ENCODE peak calls at places on chromosomes 7 and 10, in six cellular contexts. One of them, this sample, is unnamed.

GRCh38 chr7:66246549-66247171 is 41.5 kb downstream of the TPST1 start:
- DNase-seq in tibial artery: no peak
- DNase-seq in transverse colon: no peak
- DNase-seq in pancreas: no peak
- DNase-seq in neural progenitor cell: peak; percentile 56
- DNase-seq in heart left ventricle: no peak
- DNase-seq in this sample: no peak

GRCh38 chr7:129433823-129434171 is 435 bp upstream of the STRIP2 start:
- DNase-seq in tibial artery: no peak
- DNase-seq in transverse colon: no peak
- DNase-seq in pancreas: no peak
- DNase-seq in neural progenitor cell: peak; percentile 86
- DNase-seq in heart left ventricle: no peak
- DNase-seq in this sample: no peak

GRCh38 chr7:143936087-143937009 is 1.3 kb downstream of the OR2F2 start:
- DNase-seq in tibial artery: no peak
- DNase-seq in transverse colon: no peak
- DNase-seq in pancreas: no peak
- DNase-seq in neural progenitor cell: no peak
- DNase-seq in heart left ventricle: no peak
- DNase-seq in this sample: no peak

GRCh38 chr10:132575320-132576201 is 38.0 kb downstream of the INPP5A start:
- DNase-seq in tibial artery: peak; percentile 90
- DNase-seq in transverse colon: no peak
- DNase-seq in pancreas: no peak
- DNase-seq in neural progenitor cell: no peak
- DNase-seq in heart left ventricle: no peak
- DNase-seq in this sample: no peak

GRCh38 chr7:136114966-136115762 is 138.0 kb upstream of the MTPN start:
- DNase-seq in tibial artery: no peak
- DNase-seq in transverse colon: peak; percentile 28
- DNase-seq in pancreas: peak; percentile 54
- DNase-seq in neural progenitor cell: peak; percentile 67
- DNase-seq in heart left ventricle: peak; percentile 58
- DNase-seq in this sample: peak; percentile 21

GRCh38 chr7:44305564-44306507 is 19.6 kb downstream of the CAMK2B start:
- DNase-seq in tibial artery: peak; percentile 50
- DNase-seq in transverse colon: no peak
- DNase-seq in pancreas: no peak
- DNase-seq in neural progenitor cell: no peak
- DNase-seq in heart left ventricle: no peak
- DNase-seq in this sample: no peak

GRCh38 chr7:33418251-33418701 is 288.9 kb downstream of the BBS9 start:
- DNase-seq in tibial artery: no peak
- DNase-seq in transverse colon: no peak
- DNase-seq in pancreas: no peak
- DNase-seq in neural progenitor cell: peak; percentile 68
- DNase-seq in heart left ventricle: no peak
- DNase-seq in this sample: no peak

GRCh38 chr7:32891800-32892520 is 400 bp upstream of the KBTBD2 start:
- DNase-seq in tibial artery: peak; percentile 99
- DNase-seq in transverse colon: peak; percentile 97
- DNase-seq in pancreas: peak; percentile 94
- DNase-seq in neural progenitor cell: peak; percentile 97
- DNase-seq in heart left ventricle: peak; percentile 99
- DNase-seq in this sample: peak; percentile 96

GRCh38 chr10:76550806-76551205 is 1086.8 kb downstream of the KCNMA1 start:
- DNase-seq in tibial artery: no peak
- DNase-seq in transverse colon: peak; percentile 10
- DNase-seq in pancreas: no peak
- DNase-seq in neural progenitor cell: no peak
- DNase-seq in heart left ventricle: no peak
- DNase-seq in this sample: no peak

GRCh38 chr10:119308089-119308488 is 100.7 kb downstream of the GRK5 start:
- DNase-seq in tibial artery: no peak
- DNase-seq in transverse colon: no peak
- DNase-seq in pancreas: no peak
- DNase-seq in neural progenitor cell: no peak
- DNase-seq in heart left ventricle: peak; percentile 34
- DNase-seq in this sample: no peak

GRCh38 chr10:119308556-119309422 is 101.4 kb downstream of the GRK5 start:
- DNase-seq in tibial artery: no peak
- DNase-seq in transverse colon: no peak
- DNase-seq in pancreas: no peak
- DNase-seq in neural progenitor cell: peak; percentile 70
- DNase-seq in heart left ventricle: peak; percentile 48
- DNase-seq in this sample: no peak

GRCh38 chr10:119306964-119307363 is 99.6 kb downstream of the GRK5 start:
- DNase-seq in tibial artery: no peak
- DNase-seq in transverse colon: no peak
- DNase-seq in pancreas: no peak
- DNase-seq in neural progenitor cell: no peak
- DNase-seq in heart left ventricle: no peak
- DNase-seq in this sample: no peak

GRCh38 chr10:119310807-119311206 is 103.4 kb downstream of the GRK5 start:
- DNase-seq in tibial artery: no peak
- DNase-seq in transverse colon: no peak
- DNase-seq in pancreas: no peak
- DNase-seq in neural progenitor cell: no peak
- DNase-seq in heart left ventricle: peak; percentile 2
- DNase-seq in this sample: no peak

GRCh38 chr10:119309423-119309770 is 102.0 kb downstream of the GRK5 start:
- DNase-seq in tibial artery: no peak
- DNase-seq in transverse colon: no peak
- DNase-seq in pancreas: no peak
- DNase-seq in neural progenitor cell: no peak
- DNase-seq in heart left ventricle: no peak
- DNase-seq in this sample: no peak
- H3K4me1 ChIP-seq in tibial artery: peaks cover 32% of the 10 kb centered on the region
- H3K4me1 ChIP-seq in transverse colon: peaks cover 13% of the 10 kb centered on the region
- H3K4me1 ChIP-seq in pancreas: no peaks in the 10 kb centered on the region
- H3K4me1 ChIP-seq in neural progenitor cell: peaks cover 13% of the 10 kb centered on the region
- H3K4me1 ChIP-seq in heart left ventricle: peaks cover 73% of the 10 kb centered on the region
- H3K4me1 ChIP-seq in this sample: peaks cover 52% of the 10 kb centered on the region

GRCh38 chr10:70459061-70459770 is 17.7 kb upstream of the NODAL start:
- DNase-seq in tibial artery: peak; percentile 83
- DNase-seq in transverse colon: no peak
- DNase-seq in pancreas: no peak
- DNase-seq in neural progenitor cell: peak; percentile 42
- DNase-seq in heart left ventricle: no peak
- DNase-seq in this sample: no peak

GRCh38 chr10:70461397-70462348 is 16.9 kb upstream of the PALD1 start:
- DNase-seq in tibial artery: no peak
- DNase-seq in transverse colon: peak; percentile 62
- DNase-seq in pancreas: peak; percentile 62
- DNase-seq in neural progenitor cell: peak; percentile 77
- DNase-seq in heart left ventricle: no peak
- DNase-seq in this sample: peak; percentile 33

GRCh38 chr10:70458329-70459060 is 17.0 kb upstream of the NODAL start:
- DNase-seq in tibial artery: peak; percentile 95
- DNase-seq in transverse colon: peak; percentile 67
- DNase-seq in pancreas: peak; percentile 83
- DNase-seq in neural progenitor cell: peak; percentile 72
- DNase-seq in heart left ventricle: peak; percentile 90
- DNase-seq in this sample: no peak

GRCh38 chr10:70457759-70458305 is 16.4 kb upstream of the NODAL start:
- DNase-seq in tibial artery: no peak
- DNase-seq in transverse colon: no peak
- DNase-seq in pancreas: no peak
- DNase-seq in neural progenitor cell: no peak
- DNase-seq in heart left ventricle: no peak
- DNase-seq in this sample: no peak

GRCh38 chr10:70459771-70460490 is 18.4 kb upstream of the NODAL start:
- DNase-seq in tibial artery: no peak
- DNase-seq in transverse colon: no peak
- DNase-seq in pancreas: no peak
- DNase-seq in neural progenitor cell: peak; percentile 76
- DNase-seq in heart left ventricle: no peak
- DNase-seq in this sample: no peak
- H3K4me3 ChIP-seq in tibial artery: no peak overlapping the region
- H3K4me3 ChIP-seq in transverse colon: no peak overlapping the region
- H3K4me3 ChIP-seq in pancreas: no peak overlapping the region
- H3K4me3 ChIP-seq in neural progenitor cell: peak overlapping the region; percentile 60
- H3K4me3 ChIP-seq in heart left ventricle: no peak overlapping the region
- H3K4me3 ChIP-seq in this sample: no peak overlapping the region

GRCh38 chr10:46266506-46266985 is 20.3 kb upstream of the ANTXRL start:
- DNase-seq in tibial artery: no peak
- DNase-seq in transverse colon: no peak
- DNase-seq in pancreas: no peak
- DNase-seq in neural progenitor cell: no peak
- DNase-seq in heart left ventricle: no peak
- DNase-seq in this sample: no peak

GRCh38 chr10:46267132-46267985 is 19.4 kb upstream of the ANTXRL start:
- DNase-seq in tibial artery: no peak
- DNase-seq in transverse colon: no peak
- DNase-seq in pancreas: no peak
- DNase-seq in neural progenitor cell: no peak
- DNase-seq in heart left ventricle: no peak
- DNase-seq in this sample: no peak

GRCh38 chr10:46270086-46270811 is 16.5 kb upstream of the ANTXRL start:
- DNase-seq in tibial artery: peak; percentile 21
- DNase-seq in transverse colon: no peak
- DNase-seq in pancreas: no peak
- DNase-seq in neural progenitor cell: no peak
- DNase-seq in heart left ventricle: no peak
- DNase-seq in this sample: no peak

GRCh38 chr10:46265981-46266505 is 20.8 kb upstream of the ANTXRL start:
- DNase-seq in tibial artery: no peak
- DNase-seq in transverse colon: no peak
- DNase-seq in pancreas: no peak
- DNase-seq in neural progenitor cell: no peak
- DNase-seq in heart left ventricle: no peak
- DNase-seq in this sample: no peak

DNA sequence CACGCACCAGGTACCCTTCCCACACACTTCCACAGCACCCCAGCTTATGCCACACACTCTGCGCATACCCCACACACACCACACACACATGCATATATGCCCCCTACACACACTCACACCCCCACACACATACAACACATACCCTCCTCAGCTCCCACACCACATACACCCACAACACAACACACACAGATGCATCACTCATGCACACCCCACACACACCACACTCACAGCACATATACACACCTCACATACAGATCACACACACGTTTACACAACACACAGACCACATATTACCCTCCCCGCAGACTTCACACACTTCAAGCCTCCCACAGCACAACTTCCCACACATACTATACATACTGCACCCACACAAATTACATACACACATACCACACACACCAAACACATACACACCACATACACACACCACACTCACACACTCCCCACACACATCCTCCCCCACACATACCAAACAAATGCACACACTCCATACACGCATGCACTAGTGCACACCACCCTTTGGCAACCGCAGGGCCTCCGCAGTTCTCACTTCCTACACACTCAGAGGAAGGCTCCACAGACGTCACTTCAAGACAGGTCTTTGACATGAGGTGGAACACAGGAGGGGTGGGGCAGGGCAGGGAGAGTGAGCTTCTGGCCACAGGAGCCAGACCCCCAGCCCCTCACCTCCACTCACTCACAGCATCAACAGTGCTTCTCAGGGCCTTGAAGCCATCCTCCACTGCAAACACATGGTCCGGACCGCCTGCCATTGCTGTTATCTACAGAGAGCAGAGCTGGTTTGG is 18.5 kb upstream of the ANTXRL start:
- DNase-seq in tibial artery: no peak
- DNase-seq in transverse colon: peak; percentile 29
- DNase-seq in pancreas: no peak
- DNase-seq in neural progenitor cell: no peak
- DNase-seq in heart left ventricle: no peak
- DNase-seq in this sample: peak; percentile 70
- H3K4me1 ChIP-seq in tibial artery: no peaks in the 10 kb centered on the region
- H3K4me1 ChIP-seq in transverse colon: no peaks in the 10 kb centered on the region
- H3K4me1 ChIP-seq in pancreas: no peaks in the 10 kb centered on the region
- H3K4me1 ChIP-seq in neural progenitor cell: no peaks in the 10 kb centered on the region
- H3K4me1 ChIP-seq in heart left ventricle: no peaks in the 10 kb centered on the region
- H3K4me1 ChIP-seq in this sample: peaks cover 70% of the 10 kb centered on the region

GRCh38 chr7:1056785-1057410 is 12.6 kb downstream of the GPR146 start:
- DNase-seq in tibial artery: no peak
- DNase-seq in transverse colon: no peak
- DNase-seq in pancreas: no peak
- DNase-seq in neural progenitor cell: no peak
- DNase-seq in heart left ventricle: no peak
- DNase-seq in this sample: no peak

GRCh38 chr7:1056006-1056784 is 11.8 kb downstream of the GPR146 start:
- DNase-seq in tibial artery: no peak
- DNase-seq in transverse colon: no peak
- DNase-seq in pancreas: no peak
- DNase-seq in neural progenitor cell: no peak
- DNase-seq in heart left ventricle: peak; percentile 75
- DNase-seq in this sample: no peak

GRCh38 chr7:1055084-1055450 is 10.7 kb downstream of the GPR146 start:
- DNase-seq in tibial artery: peak; percentile 83
- DNase-seq in transverse colon: peak; percentile 51
- DNase-seq in pancreas: no peak
- DNase-seq in neural progenitor cell: no peak
- DNase-seq in heart left ventricle: peak; percentile 89
- DNase-seq in this sample: peak; percentile 61

GRCh38 chr7:1054438-1055083 is 10.2 kb downstream of the GPR146 start:
- DNase-seq in tibial artery: no peak
- DNase-seq in transverse colon: no peak
- DNase-seq in pancreas: no peak
- DNase-seq in neural progenitor cell: peak; percentile 52
- DNase-seq in heart left ventricle: peak; percentile 67
- DNase-seq in this sample: no peak

DNA sequence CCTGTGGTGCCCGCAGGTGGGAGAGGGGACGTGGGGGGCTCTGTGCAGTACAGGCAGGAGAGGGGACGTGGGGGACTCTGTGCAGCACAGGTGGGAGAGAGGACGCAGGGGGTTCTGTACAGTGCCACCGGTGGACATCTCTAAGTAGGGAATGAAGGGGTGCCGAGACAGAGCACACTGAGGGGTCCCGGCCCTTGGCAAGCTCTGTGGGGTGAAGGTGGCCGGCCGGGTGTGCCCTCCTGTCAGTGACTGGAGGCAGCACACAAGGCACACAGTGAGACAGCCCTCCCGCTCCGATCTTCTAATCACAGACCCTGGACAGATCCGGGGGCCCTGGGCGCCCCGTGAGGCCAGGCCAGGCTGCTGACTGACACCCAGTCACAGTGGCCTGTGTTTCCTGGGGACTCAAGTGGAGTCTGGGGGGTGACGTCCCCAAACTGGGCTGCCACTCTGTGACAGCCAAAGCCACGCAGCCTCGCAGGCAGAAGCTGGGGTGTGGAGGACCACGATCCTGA is 11.2 kb downstream of the GPR146 start:
- DNase-seq in tibial artery: no peak
- DNase-seq in transverse colon: no peak
- DNase-seq in pancreas: no peak
- DNase-seq in neural progenitor cell: no peak
- DNase-seq in heart left ventricle: no peak
- DNase-seq in this sample: no peak
- H3K4me3 ChIP-seq in tibial artery: peak overlapping the region; percentile 35
- H3K4me3 ChIP-seq in transverse colon: peak overlapping the region; percentile 4
- H3K4me3 ChIP-seq in pancreas: peak overlapping the region; percentile 5
- H3K4me3 ChIP-seq in neural progenitor cell: no peak overlapping the region
- H3K4me3 ChIP-seq in heart left ventricle: peak overlapping the region; percentile 54
- H3K4me3 ChIP-seq in this sample: no peak overlapping the region

This sample was measured in CD4-positive, alpha-beta memory T cell.